ENCODE peak calls at places on chromosomes 12 and 14, in nine cellular contexts. F is BE2C, V is GM23338, X is psoas muscle, W is choroid plexus epithelial cell, R is cardiac muscle cell, Z is epithelial cell of esophagus, H is AG10803, Y is A549. O is an unnamed sample.

GRCh38 chr12:18700254-18700653 is 37.6 kb downstream of the PLCZ1 start:
- DNase-seq in H (peak), V (no peak), R (peak), Z (no peak), W (peak), Y (no peak), F (no peak), X (no peak), O (peak)

GRCh38 chr14:73295198-73295796 is 58.0 kb downstream of the PAPLN start:
- DNase-seq in V (peak), F (no peak), X (no peak), Y (peak), Z (peak), R (peak), H (peak), W (peak), O (peak)

GRCh38 chr12:10331642-10332239 is 24.1 kb downstream of the KLRD1 start:
- DNase-seq in R (peak), X (no peak), H (peak), V (peak), F (no peak), Z (peak), Y (peak), W (peak), O (peak)

GRCh38 chr14:106276326-106277267 is 750.2 kb downstream of the TMEM121 start:
- DNase-seq in R (no peak), Z (no peak), Y (no peak), V (no peak), X (no peak), W (no peak), H (no peak), F (no peak), O (no peak)

GRCh38 chr12:38898001-38898684 is 7.2 kb downstream of the CPNE8 start:
- DNase-seq in H (peak), R (peak), V (peak), W (peak), X (no peak), Y (no peak), F (no peak), Z (no peak), O (no peak)

GRCh38 chr14:59919582-59920377 is at the start of gene LRRC9:
- DNase-seq in R (peak), F (peak), Y (no peak), H (no peak), X (peak), Z (peak), W (peak), V (peak), O (no peak)

GRCh38 chr14:104694475-104694950 is 5.1 kb downstream of the INF2 start:
- DNase-seq in Y (no peak), X (no peak), R (no peak), Z (no peak), F (no peak), H (no peak), V (no peak), W (no peak), O (no peak)

GRCh38 chr14:59028476-59029202 is 159.8 kb upstream of the DAAM1 start:
- DNase-seq in H (peak), F (peak), R (peak), W (peak), X (peak), V (peak), Z (peak), Y (peak), O (peak)

GRCh38 chr12:62629971-62630739 is 163.5 kb downstream of the MON2 start:
- DNase-seq in H (no peak), F (no peak), R (no peak), Z (no peak), X (no peak), V (no peak), W (no peak), Y (no peak), O (no peak)

GRCh38 chr12:107634530-107634929 is 51.1 kb upstream of the PWP1 start:
- DNase-seq in F (no peak), X (no peak), H (no peak), W (no peak), R (no peak), Z (peak), V (peak), Y (no peak), O (no peak)

GRCh38 chr12:15530361-15530760 is 208.1 kb downstream of the PTPRO start:
- DNase-seq in V (no peak), Y (no peak), H (no peak), W (peak), R (no peak), X (no peak), Z (no peak), F (no peak), O (no peak)

GRCh38 chr12:69046372-69046771 is 113.4 kb upstream of the CPM start:
- DNase-seq in V (no peak), X (no peak), F (no peak), H (peak), W (no peak), R (no peak), Z (no peak), Y (no peak), O (no peak)

GRCh38 chr12:52713960-52714886 is 10.9 kb upstream of the KRT77 start:
- DNase-seq in R (no peak), W (no peak), Z (no peak), V (peak), F (no peak), H (no peak), X (no peak), Y (peak), O (no peak)

GRCh38 chr14:91835197-91835919 is 32.0 kb downstream of the TC2N start:
- DNase-seq in F (no peak), Z (peak), X (no peak), V (peak), Y (no peak), W (no peak), R (no peak), H (no peak), O (no peak)

GRCh38 chr12:102876883-102877282 is 40.2 kb downstream of the PAH start:
- DNase-seq in R (no peak), Z (no peak), Y (peak), X (no peak), F (no peak), H (no peak), W (no peak), V (peak), O (no peak)

GRCh38 chr12:89140141-89140540 is 212.2 kb downstream of the DUSP6 start:
- DNase-seq in F (no peak), W (peak), Y (no peak), Z (no peak), V (no peak), X (no peak), H (no peak), R (no peak), O (no peak)

GRCh38 chr14:65989981-65990380 is 496.2 kb upstream of the CCDC196 start:
- DNase-seq in R (no peak), Z (no peak), V (no peak), Y (no peak), H (no peak), F (no peak), W (no peak), X (no peak), O (no peak)

GRCh38 chr14:70808023-70808401 is 1.3 kb downstream of the MAP3K9 start:
- DNase-seq in Y (peak), F (no peak), W (peak), X (no peak), H (no peak), V (peak), Z (peak), R (no peak), O (no peak)

GRCh38 chr12:68290126-68290525 is 36.7 kb upstream of the IL22 start:
- DNase-seq in F (no peak), W (no peak), X (no peak), R (no peak), Y (no peak), H (no peak), Z (no peak), V (no peak), O (peak)

GRCh38 chr14:95046711-95047681 is 110.3 kb downstream of the DICER1 start:
- DNase-seq in R (no peak), Y (no peak), X (no peak), V (no peak), H (no peak), Z (no peak), F (no peak), W (no peak), O (no peak)

GRCh38 chr12:105330938-105331804 is 680 bp downstream of the C12orf75 start:
- DNase-seq in Y (peak), W (no peak), X (peak), R (no peak), Z (peak), F (peak), V (peak), H (no peak), O (peak)

GRCh38 chr12:16636435-16637055 is 30.6 kb upstream of the LMO3 start:
- DNase-seq in R (no peak), Y (no peak), W (no peak), Z (no peak), V (no peak), H (no peak), X (no peak), F (no peak), O (no peak)

GRCh38 chr12:61095131-61095530 is 1165.1 kb upstream of the USP15 start:
- DNase-seq in Y (no peak), F (no peak), W (peak), X (no peak), R (no peak), V (no peak), Z (no peak), H (peak), O (no peak)

GRCh38 chr12:164207-164606 is 49.8 kb downstream of the SLC6A12 start:
- DNase-seq in R (no peak), F (no peak), Z (no peak), H (no peak), W (no peak), V (no peak), X (no peak), Y (no peak), O (no peak)

GRCh38 chr14:92503756-92504491 is 9.7 kb upstream of the RIN3 start:
- DNase-seq in R (peak), W (peak), F (no peak), H (peak), Z (peak), Y (peak), V (no peak), X (peak), O (peak)

GRCh38 chr12:94761559-94761958 is 111.2 kb upstream of the TMCC3 start:
- DNase-seq in Y (peak), W (peak), R (peak), F (no peak), H (peak), Z (peak), V (no peak), X (no peak), O (peak)

GRCh38 chr14:83816755-83817154 is 1713.2 kb upstream of the FLRT2 start:
- DNase-seq in X (no peak), F (no peak), H (no peak), Z (peak), V (no peak), Y (no peak), R (peak), W (peak), O (no peak)

GRCh38 chr14:36021926-36022325 is 154.6 kb downstream of the PTCSC3 start:
- DNase-seq in Z (no peak), F (no peak), X (no peak), R (no peak), H (no peak), Y (no peak), W (no peak), V (no peak), O (no peak)

DNA sequence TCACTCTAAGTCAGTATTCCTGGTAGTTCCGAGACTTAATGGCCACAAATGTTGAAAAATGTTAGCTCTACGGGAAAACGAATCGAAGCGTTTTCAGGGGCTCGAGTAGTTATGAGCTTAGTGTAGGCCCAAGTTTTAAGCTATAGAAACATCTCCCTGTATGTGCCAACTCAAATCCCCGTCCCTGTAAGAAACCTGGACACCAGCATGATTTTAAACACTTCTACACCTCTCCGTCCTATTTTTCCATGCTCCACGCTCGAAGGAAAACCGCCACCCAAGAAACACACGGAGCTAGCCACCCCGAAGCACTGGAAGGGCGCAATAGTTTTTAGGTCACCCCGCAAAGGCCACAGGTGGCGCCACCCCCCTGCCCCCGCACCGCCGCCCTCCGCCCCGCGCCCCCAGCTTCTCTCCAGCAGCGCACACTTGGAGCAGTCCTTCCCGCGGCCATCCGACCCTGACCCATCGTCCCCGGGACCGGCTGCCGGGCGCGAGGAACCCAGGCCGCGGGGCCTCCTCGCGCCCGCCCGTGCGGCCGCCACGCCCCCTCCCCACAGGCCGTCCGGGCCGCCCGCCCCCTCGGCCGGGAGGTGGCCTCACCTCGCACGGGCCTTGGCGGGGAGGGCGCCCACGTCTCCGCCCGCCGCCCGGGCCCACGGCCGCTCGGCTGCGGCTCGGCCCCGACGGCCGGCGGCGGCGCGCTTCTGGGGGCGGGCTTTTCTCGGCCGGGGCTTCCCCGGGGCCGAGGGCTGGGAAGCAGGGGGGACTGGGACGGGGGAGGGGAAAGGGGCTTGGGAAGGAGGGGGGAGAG is 519 bp downstream of the R3HDM2 start:
- DNase-seq in X (peak), V (peak), Z (peak), H (peak), W (peak), F (peak), R (peak), Y (no peak), O (peak)
- TF ChIP-seq CTCF in X (peak), V (no peak), Z (no peak), H (peak), W (no peak), F (no peak), R (no peak), Y (peak), O (peak)

GRCh38 chr12:78802593-78802992 is 62.0 kb upstream of the SYT1 start:
- DNase-seq in R (peak), W (peak), Y (peak), Z (peak), V (peak), F (peak), H (peak), X (no peak), O (peak)
- TF ChIP-seq CTCF in R (no peak), W (no peak), Y (no peak), Z (no peak), V (no peak), F (no peak), H (no peak), X (no peak), O (no peak)

DNA sequence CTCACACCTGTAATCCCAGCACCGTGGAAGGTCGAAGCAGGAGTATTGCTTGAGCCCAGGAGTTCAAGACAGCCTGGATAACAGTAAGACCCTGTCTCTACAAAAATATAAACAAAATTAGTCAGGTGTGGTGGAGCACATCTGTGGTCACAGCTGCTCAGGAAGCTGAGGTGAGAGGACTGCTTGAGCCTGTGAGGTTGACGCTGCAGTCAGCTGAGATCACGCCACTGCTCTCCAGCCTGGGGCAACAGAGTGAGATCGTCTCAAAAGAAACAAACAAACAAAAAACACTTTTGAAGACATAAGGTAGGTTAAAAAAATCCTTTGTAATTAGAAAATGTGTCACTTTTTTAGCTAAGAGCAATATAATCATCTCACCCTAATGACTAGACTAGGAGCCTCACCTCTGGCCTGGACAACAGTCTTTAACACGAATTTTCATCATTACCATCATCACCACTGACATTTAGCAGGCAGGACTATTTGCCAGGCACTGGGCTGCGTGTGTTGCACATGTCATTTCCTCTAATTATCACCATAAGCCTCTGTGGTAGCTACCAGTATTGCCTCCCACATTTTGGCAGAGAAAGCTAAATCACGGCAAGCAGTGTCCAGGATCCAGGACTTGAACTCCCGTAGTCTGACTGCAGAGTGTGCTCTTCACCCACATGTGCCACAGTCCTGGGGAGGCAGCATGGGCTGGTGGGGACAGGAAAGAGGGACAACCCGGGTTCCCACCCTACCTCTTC is 4.6 kb upstream of the SYCP3 start:
- DNase-seq in Y (no peak), R (no peak), X (no peak), Z (no peak), F (no peak), H (peak), W (no peak), V (no peak), O (no peak)
- TF ChIP-seq CTCF in Y (no peak), R (no peak), X (no peak), Z (no peak), F (no peak), H (no peak), W (no peak), V (no peak), O (no peak)

DNA sequence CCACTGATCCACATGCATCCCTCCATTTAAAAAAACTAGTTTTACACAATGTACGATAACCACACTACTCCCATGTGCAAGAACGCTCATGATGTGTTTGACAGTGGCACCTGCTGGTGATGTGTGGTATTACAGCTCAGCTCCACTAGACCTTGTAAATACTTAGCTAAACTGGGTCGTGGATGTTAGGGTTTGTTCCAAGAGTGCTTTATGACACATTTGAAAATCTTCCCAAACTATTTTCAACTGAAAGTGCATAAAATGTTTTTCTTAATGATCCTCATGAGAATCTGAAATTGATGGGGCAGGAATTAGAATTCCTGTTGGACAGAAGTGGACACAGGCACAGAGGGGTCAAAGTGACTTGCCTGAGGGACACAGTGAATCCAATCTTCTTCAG is 99.2 kb downstream of the SCARB1 start:
- DNase-seq in Y (peak), R (peak), W (peak), X (peak), V (peak), Z (peak), H (peak), F (peak), O (peak)
- TF ChIP-seq CTCF in Y (peak), R (peak), W (peak), X (peak), V (peak), Z (peak), H (peak), F (peak), O (peak)

DNA sequence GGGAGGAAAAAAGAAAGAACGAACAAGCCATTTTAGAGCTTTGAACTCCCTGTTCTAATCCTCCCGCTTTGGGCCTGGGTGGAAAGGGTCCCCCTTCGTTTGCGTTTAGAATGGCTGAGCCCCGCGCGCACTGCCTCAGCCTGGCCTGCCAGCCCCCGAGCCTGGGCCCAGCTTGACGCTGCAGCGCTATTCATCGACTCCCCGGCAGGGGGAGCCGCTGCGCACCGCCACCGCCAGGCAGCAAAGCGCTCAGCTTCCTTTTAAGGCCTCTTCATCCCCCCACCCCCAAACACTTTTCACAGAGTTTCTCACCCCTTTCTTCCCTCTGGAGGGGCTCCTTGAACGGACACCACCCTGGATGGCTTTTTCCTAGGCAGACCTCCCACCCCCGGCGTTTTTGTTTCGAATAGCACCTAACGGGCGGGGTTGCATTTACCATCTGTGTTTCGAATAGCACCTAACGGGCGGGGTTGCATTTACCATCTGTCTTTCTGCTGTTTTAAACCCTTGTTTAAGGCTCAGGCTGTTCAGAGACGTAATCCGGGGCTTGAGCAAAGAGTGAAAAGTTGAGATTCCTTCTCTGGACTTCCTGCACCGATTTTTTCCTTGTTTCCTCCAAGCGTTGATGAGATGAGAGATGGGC is 56.4 kb upstream of the PIWIL1 start:
- DNase-seq in H (peak), V (peak), R (no peak), W (no peak), F (peak), Y (peak), X (peak), Z (no peak), O (no peak)
- TF ChIP-seq CTCF in H (peak), V (peak), R (peak), W (peak), F (peak), Y (peak), X (peak), Z (peak), O (peak)

DNA sequence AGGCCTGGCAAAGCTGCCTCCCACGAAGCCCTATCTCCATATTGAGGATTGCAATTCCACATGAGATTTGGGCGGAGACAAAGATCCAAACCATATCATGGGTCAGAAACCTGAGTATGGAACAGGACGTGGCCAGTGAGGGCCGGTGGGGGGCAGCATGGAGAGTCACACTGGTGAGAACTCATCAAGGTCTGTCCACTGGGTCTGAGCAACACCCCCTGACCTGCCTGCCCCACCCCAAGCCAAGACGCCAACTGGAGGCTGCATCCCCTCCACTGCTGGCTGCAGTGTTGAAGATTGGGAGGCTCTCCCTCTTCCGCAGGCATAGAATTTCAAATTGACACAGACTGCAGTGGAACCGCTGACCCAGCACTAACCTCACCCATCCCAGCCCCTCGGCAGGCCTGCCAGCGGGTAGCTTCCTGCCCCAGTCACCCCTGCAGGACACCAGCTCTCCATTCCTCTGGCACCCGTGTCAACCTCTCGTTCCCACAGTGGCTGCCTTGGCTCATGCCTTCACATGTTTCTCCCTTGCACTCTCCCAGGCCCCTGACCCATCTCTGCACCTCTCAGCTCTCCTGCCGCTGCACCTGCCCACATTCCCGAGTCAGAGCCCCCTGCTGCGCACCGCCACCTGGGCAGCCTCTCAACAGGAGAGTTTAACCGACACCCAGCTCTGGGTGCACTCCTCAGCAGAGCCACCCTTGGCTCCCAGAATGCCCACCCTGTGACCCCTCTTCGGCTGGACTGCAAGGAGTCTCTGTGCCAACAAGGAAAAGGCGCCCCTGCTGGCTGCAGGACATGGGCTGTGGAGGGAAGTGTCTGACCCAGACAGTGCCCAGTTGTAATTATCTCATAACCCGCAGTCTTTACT is 45.2 kb upstream of the PPP2R5C start:
- DNase-seq in R (no peak), F (no peak), H (no peak), Y (no peak), W (no peak), X (no peak), Z (no peak), V (no peak), O (no peak)
- TF ChIP-seq CTCF in R (no peak), F (no peak), H (no peak), Y (no peak), W (no peak), X (no peak), Z (no peak), V (peak), O (peak)